ENCODE peak calls at places on chromosomes 6 and 20, in six cellular contexts. K, E, M, F, Q and W are unnamed samples.
A peak's percentile ranks its signal among the peaks of the same experiment; 100 is the strongest.

GRCh38 chr20:37764333-37764935 is 70.6 kb downstream of the CTNNBL1 start:
- DNase-seq in F (no peak), Q (no peak), M (no peak), K (no peak), E (no peak), W (no peak)

GRCh38 chr6:135535989-135536414 is 38.5 kb upstream of the AHI1 start:
- DNase-seq in F (peak; percentile 49), K (no peak), Q (peak; percentile 16), M (peak; percentile 55), E (peak; percentile 14), W (no peak)

GRCh38 chr6:132589454-132589853 is at the start of gene TAAR5:
- DNase-seq in Q (no peak), F (no peak), M (no peak), E (no peak), K (no peak), W (no peak)

GRCh38 chr6:7324520-7324919 is 11.5 kb upstream of the SSR1 start:
- DNase-seq in K (no peak), E (no peak), Q (no peak), M (no peak), F (no peak), W (no peak)

GRCh38 chr6:78436335-78436734 is 431.0 kb upstream of the IRAK1BP1 start:
- DNase-seq in M (peak; percentile 12), E (no peak), Q (no peak), F (no peak), K (no peak), W (peak; percentile 2)

GRCh38 chr6:30965140-30965601 is 18.3 kb upstream of the MUC21 start:
- DNase-seq in M (no peak), Q (no peak), F (no peak), E (no peak), K (no peak), W (no peak)

GRCh38 chr6:43455034-43455747 is at the start of gene DLK2:
- DNase-seq in Q (no peak), E (peak; percentile 20), M (peak; percentile 23), K (no peak), F (no peak), W (peak; percentile 60)

GRCh38 chr6:35725081-35725708 is 11.6 kb upstream of the ARMC12 start:
- DNase-seq in F (no peak), Q (no peak), M (no peak), E (no peak), K (no peak), W (no peak)

GRCh38 chr6:25202505-25202904 is 76.7 kb upstream of the CARMIL1 start:
- DNase-seq in Q (no peak), E (no peak), F (no peak), K (no peak), M (no peak), W (no peak)

GRCh38 chr6:96528193-96528592 is 6.6 kb downstream of the UFL1 start:
- DNase-seq in Q (no peak), M (no peak), F (no peak), K (no peak), E (no peak), W (no peak)

GRCh38 chr6:56821005-56821432 is 133.9 kb upstream of the BEND6 start:
- DNase-seq in M (no peak), K (peak; percentile 40), F (no peak), E (no peak), Q (no peak), W (no peak)

GRCh38 chr6:95133578-95133977 is 443.8 kb upstream of the MANEA start:
- DNase-seq in E (no peak), Q (no peak), K (peak; percentile 7), M (no peak), F (no peak), W (no peak)

GRCh38 chr6:7243188-7243942 is 69.6 kb downstream of the SSR1 start:
- DNase-seq in E (peak; percentile 53), F (peak; percentile 43), K (peak; percentile 6), M (peak; percentile 77), Q (peak; percentile 39), W (peak; percentile 69)

GRCh38 chr6:141829566-141829965 is 303.2 kb upstream of the GJE1 start:
- DNase-seq in F (no peak), Q (peak; percentile 62), E (no peak), K (no peak), M (no peak), W (no peak)

GRCh38 chr20:47202765-47203667 is 153.5 kb downstream of the ZMYND8 start:
- DNase-seq in Q (no peak), E (no peak), F (no peak), M (no peak), K (no peak), W (no peak)

GRCh38 chr6:1461207-1461606 is 71.8 kb downstream of the FOXF2 start:
- DNase-seq in K (no peak), M (no peak), Q (no peak), F (no peak), E (no peak), W (no peak)

GRCh38 chr6:157527471-157527907 is 146.5 kb downstream of the ZDHHC14 start:
- DNase-seq in E (no peak), M (no peak), Q (no peak), F (no peak), K (no peak), W (peak; percentile 44)

GRCh38 chr6:155188707-155189496 is 74.9 kb upstream of the CLDN20 start:
- DNase-seq in M (no peak), Q (no peak), F (no peak), E (no peak), K (no peak), W (no peak)

GRCh38 chr20:57066126-57066900 is 200.1 kb downstream of the BMP7 start:
- DNase-seq in F (no peak), E (no peak), M (no peak), Q (no peak), K (no peak), W (no peak)

GRCh38 chr20:22861231-22861980 is 173.7 kb upstream of the SSTR4 start:
- DNase-seq in E (no peak), M (no peak), K (no peak), Q (no peak), F (no peak), W (no peak)

GRCh38 chr20:59300341-59301081 is at the start of gene EDN3:
- DNase-seq in F (no peak), M (no peak), E (no peak), Q (peak; percentile 11), K (no peak), W (no peak)

GRCh38 chr6:16759181-16759645 is 2.0 kb downstream of the ATXN1 start:
- DNase-seq in E (no peak), Q (no peak), K (no peak), M (peak; percentile 73), F (no peak), W (no peak)

GRCh38 chr20:61659652-61660346 is 405.9 kb downstream of the TAF4 start:
- DNase-seq in Q (no peak), K (no peak), E (no peak), F (no peak), M (no peak), W (no peak)

GRCh38 chr20:31927758-31928157 is 24.1 kb downstream of the PDRG1 start:
- DNase-seq in E (no peak), K (no peak), Q (no peak), F (no peak), M (no peak), W (no peak)

GRCh38 chr6:50807035-50807434 is 11.6 kb upstream of the TFAP2B start:
- DNase-seq in Q (no peak), M (no peak), K (no peak), E (no peak), F (no peak), W (no peak)

GRCh38 chr6:13466304-13467215 is 20.8 kb downstream of the GFOD1 start:
- DNase-seq in M (no peak), E (no peak), F (no peak), K (no peak), Q (no peak), W (no peak)

GRCh38 chr6:32774428-32774827 is 11.1 kb upstream of the HLA-DQB2 start:
- DNase-seq in K (no peak), E (no peak), M (no peak), F (no peak), Q (no peak), W (no peak)

GRCh38 chr6:166860392-166860791 is 96.0 kb downstream of the RNASET2 start:
- DNase-seq in Q (no peak), E (no peak), K (no peak), M (no peak), F (no peak), W (no peak)